ENCODE peak calls at places on chromosome 13, in eight cellular contexts. N, A, P, E, V, M, S and X are unnamed samples. For H3K4me1, the result is how much of the 10 kb centered on the place peaks cover.

GRCh38 chr13:75181906-75182305 is 300.1 kb downstream of the TBC1D4 start:
- DNase-seq in M (no peak), E (peak), V (no peak), S (no peak), N (no peak), P (no peak), A (peak), X (no peak)

GRCh38 chr13:50319603-50320296 is 304.5 kb downstream of the KCNRG start:
- DNase-seq in M (no peak), V (no peak), E (peak), S (peak), P (no peak), A (peak), N (no peak), X (no peak)

GRCh38 chr13:31767175-31767900 is 28.0 kb downstream of the RXFP2 start:
- DNase-seq in P (no peak), V (no peak), M (no peak), E (peak), N (no peak), S (no peak), A (peak), X (no peak)

GRCh38 chr13:77860621-77861020 is 58.0 kb downstream of the EDNRB start:
- DNase-seq in N (no peak), E (peak), A (peak), S (no peak), M (no peak), P (no peak), V (no peak), X (no peak)

GRCh38 chr13:26020536-26021290 is 31.1 kb downstream of the SHISA2 start:
- DNase-seq in S (no peak), M (no peak), P (no peak), N (no peak), E (no peak), V (no peak), A (no peak), X (no peak)

GRCh38 chr13:108276060-108276459 is 6.5 kb downstream of the TNFSF13B start:
- DNase-seq in E (no peak), S (peak), M (no peak), A (no peak), N (no peak), P (no peak), V (peak), X (no peak)

GRCh38 chr13:111262715-111263114 is 57.7 kb upstream of the TEX29 start:
- DNase-seq in S (no peak), E (no peak), N (no peak), A (no peak), V (no peak), P (no peak), M (peak), X (no peak)

GRCh38 chr13:33206425-33206824 is 79.1 kb downstream of the STARD13 start:
- DNase-seq in P (no peak), E (peak), M (no peak), V (no peak), N (no peak), S (no peak), A (peak), X (no peak)

GRCh38 chr13:63112799-63113395 is 1697.2 kb upstream of the PCDH20 start:
- DNase-seq in M (no peak), S (no peak), P (no peak), N (no peak), V (no peak), E (no peak), A (no peak), X (no peak)

GRCh38 chr13:50365300-50365682 is 350.0 kb downstream of the KCNRG start:
- DNase-seq in V (no peak), P (no peak), A (no peak), M (no peak), S (no peak), N (no peak), E (no peak), X (no peak)

GRCh38 chr13:23433171-23434153 is at the start of gene SACS:
- DNase-seq in P (no peak), A (peak), M (no peak), V (no peak), S (no peak), E (peak), N (peak), X (no peak)

GRCh38 chr13:106851251-106851650 is 283.3 kb upstream of the ARGLU1 start:
- DNase-seq in M (no peak), S (no peak), P (no peak), E (peak), V (no peak), N (no peak), A (peak), X (no peak)

GRCh38 chr13:60617863-60618733 is 221.1 kb downstream of the TDRD3 start:
- DNase-seq in P (no peak), V (peak), S (no peak), M (no peak), A (peak), N (no peak), E (peak), X (no peak)

GRCh38 chr13:111247552-111247951 is 72.9 kb upstream of the TEX29 start:
- DNase-seq in S (peak), A (no peak), P (no peak), M (no peak), V (no peak), E (no peak), N (peak), X (no peak)

GRCh38 chr13:23753523-23753922 is 135.7 kb downstream of the MIPEP start:
- DNase-seq in P (no peak), M (no peak), A (peak), N (no peak), S (no peak), V (no peak), E (peak), X (no peak)

GRCh38 chr13:32669030-32669646 is 82.9 kb downstream of the PDS5B start:
- DNase-seq in A (peak), P (no peak), E (peak), V (peak), S (no peak), N (no peak), M (no peak), X (no peak)

GRCh38 chr13:44263920-44264610 is 109.6 kb upstream of the SERP2 start:
- DNase-seq in P (no peak), M (no peak), N (no peak), S (no peak), E (peak), A (peak), V (no peak), X (no peak)

GRCh38 chr13:107847406-107847805 is 367.9 kb downstream of the LIG4 start:
- DNase-seq in P (no peak), S (no peak), M (no peak), E (peak), A (peak), N (no peak), V (no peak), X (no peak)

GRCh38 chr13:112965103-112965502 is 3.9 kb upstream of the MCF2L start:
- DNase-seq in E (no peak), V (no peak), A (no peak), S (no peak), P (no peak), N (no peak), M (no peak), X (peak)

GRCh38 chr13:110108348-110109139 is 198.4 kb downstream of the COL4A1 start:
- DNase-seq in S (peak), A (peak), E (peak), N (peak), M (peak), V (peak), P (no peak), X (no peak)

GRCh38 chr13:49457221-49457620 is 13.1 kb downstream of the SETDB2 start:
- DNase-seq in P (no peak), N (no peak), A (peak), E (peak), S (no peak), V (peak), M (no peak), X (no peak)

GRCh38 chr13:38902551-38902950 is 88.1 kb downstream of the STOML3 start:
- DNase-seq in P (no peak), A (no peak), V (no peak), N (no peak), E (no peak), M (no peak), S (no peak), X (no peak)

GRCh38 chr13:110047511-110047910 is 259.4 kb downstream of the COL4A1 start:
- DNase-seq in E (peak), P (no peak), V (peak), A (peak), N (peak), S (peak), M (peak), X (no peak)

GRCh38 chr13:103625194-103625593 is 559.0 kb upstream of the SLC10A2 start:
- DNase-seq in A (no peak), P (no peak), S (no peak), M (no peak), E (no peak), V (no peak), N (no peak), X (no peak)

GRCh38 chr13:37446503-37446902 is 152.1 kb downstream of the POSTN start:
- DNase-seq in M (no peak), A (peak), P (no peak), S (no peak), E (peak), V (no peak), N (no peak), X (no peak)

GRCh38 chr13:110912651-110913051 is 2.2 kb downstream of the ANKRD10 start:
- DNase-seq in P (no peak), V (peak), E (peak), N (no peak), M (no peak), A (peak), S (no peak), X (no peak)

GRCh38 chr13:35988648-35989081 is 142.5 kb downstream of the DCLK1 start:
- DNase-seq in N (no peak), M (no peak), S (no peak), E (no peak), P (no peak), A (no peak), V (peak), X (no peak)

GRCh38 chr13:40547545-40548322 is 118.7 kb downstream of the FOXO1 start:
- DNase-seq in V (no peak), E (no peak), S (no peak), M (no peak), N (no peak), A (no peak), P (no peak), X (no peak)

GRCh38 chr13:111937763-111938375 is 129.1 kb upstream of the SOX1 start:
- DNase-seq in V (no peak), M (peak), E (no peak), N (no peak), A (peak), P (no peak), S (no peak), X (no peak)

GRCh38 chr13:113087923-113088690 is 17.5 kb upstream of the F7 start:
- DNase-seq in V (no peak), P (no peak), S (no peak), N (no peak), E (no peak), M (no peak), A (no peak), X (no peak)

DNA sequence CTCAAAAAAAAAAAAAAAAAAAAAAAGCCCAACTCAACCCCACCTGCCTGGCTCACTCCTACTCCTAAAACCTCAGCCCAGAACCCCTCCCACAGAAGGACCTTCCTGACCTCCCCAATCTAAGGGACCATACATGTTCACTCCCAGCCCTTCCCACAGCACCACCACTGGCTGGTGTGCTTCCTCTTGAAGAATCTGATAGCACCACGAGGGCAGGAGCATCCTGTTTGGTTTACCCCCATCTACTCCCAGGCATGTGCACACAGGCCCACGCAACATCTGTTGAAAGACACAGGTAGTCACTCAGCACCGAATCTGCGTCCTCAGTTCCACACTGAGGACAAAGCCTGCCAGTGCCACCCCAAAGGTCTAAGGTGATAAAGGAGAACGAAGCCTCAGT is 8.2 kb downstream of the LATS2 start:
- DNase-seq in P (no peak), V (no peak), N (no peak), M (no peak), A (no peak), S (no peak), E (no peak), X (peak)
- H3K4me1 ChIP-seq in P (under half), V (under half), N (under half), M (under half), A (under half), S (under half), E (under half), X (under half)

DNA sequence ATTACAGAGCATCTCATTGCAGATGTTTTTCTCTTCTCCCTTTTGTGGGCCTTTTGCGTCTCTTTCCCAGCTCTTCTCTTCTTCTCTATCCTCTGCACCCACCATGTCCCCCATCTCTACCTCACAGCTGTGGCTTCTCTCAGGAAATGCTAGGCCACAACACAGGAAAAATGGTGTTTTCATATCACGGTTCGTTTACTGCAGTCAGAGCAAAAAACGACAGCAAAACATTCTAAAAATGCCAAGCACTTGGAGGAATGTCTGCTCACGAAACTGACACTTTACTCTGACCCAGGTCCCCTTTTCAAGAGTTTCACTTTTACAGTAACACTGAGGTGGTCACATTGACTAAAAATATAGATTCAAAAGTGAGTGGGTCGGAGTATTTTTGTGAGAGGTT is 152.2 kb downstream of the DCT start:
- DNase-seq in E (no peak), N (no peak), P (no peak), A (peak), M (no peak), V (no peak), S (no peak), X (no peak)
- H3K4me1 ChIP-seq in E (under half), N (under half), P (half or more), A (under half), M (under half), V (under half), S (under half), X (under half)

DNA sequence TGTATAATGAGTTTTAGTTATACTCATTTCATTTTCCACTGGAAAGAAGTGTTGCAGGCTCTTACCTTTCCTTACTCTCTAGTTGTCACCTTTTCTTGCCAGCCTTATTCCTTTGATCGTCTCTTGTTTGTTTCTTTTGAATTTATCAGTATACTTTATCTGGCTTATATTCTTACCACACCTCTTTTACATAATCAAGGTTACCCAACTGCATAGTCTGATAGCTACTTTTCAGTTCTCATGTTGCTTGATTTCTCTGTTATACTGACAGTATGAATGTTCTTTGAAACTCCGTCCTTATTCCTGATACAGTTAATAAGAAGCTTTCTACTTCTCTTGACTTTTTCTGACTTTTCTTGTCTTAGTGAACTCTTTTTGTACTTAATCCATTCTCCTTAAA is 4.5 kb downstream of the NDFIP2 start:
- DNase-seq in E (no peak), S (no peak), P (no peak), A (no peak), N (no peak), M (no peak), V (no peak), X (no peak)
- H3K4me1 ChIP-seq in E (under half), S (under half), P (under half), A (under half), N (under half), M (under half), V (under half), X (under half)

DNA sequence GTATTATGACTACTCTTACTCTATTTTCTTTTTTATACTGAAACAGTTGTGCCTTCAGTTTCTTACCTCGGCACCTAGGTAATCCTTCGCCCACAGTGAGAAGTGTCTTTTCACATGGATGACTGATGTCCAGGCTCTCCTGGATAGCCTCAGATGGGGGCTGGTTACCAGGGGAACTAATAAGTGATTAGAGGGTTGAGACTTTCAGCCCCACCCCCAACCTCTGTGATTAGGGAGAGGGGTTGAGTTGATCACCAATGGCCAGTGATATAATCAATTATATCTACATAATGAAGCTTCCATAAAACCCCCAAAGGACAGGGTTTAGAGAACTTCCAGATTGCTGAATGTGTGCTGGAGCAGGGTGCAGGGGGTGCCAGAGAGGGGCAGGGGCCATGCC is 43.0 kb upstream of the GPR183 start:
- DNase-seq in N (no peak), P (no peak), V (no peak), M (no peak), E (no peak), A (no peak), S (no peak), X (no peak)
- H3K4me1 ChIP-seq in N (under half), P (half or more), V (under half), M (under half), E (under half), A (under half), S (under half), X (under half)

DNA sequence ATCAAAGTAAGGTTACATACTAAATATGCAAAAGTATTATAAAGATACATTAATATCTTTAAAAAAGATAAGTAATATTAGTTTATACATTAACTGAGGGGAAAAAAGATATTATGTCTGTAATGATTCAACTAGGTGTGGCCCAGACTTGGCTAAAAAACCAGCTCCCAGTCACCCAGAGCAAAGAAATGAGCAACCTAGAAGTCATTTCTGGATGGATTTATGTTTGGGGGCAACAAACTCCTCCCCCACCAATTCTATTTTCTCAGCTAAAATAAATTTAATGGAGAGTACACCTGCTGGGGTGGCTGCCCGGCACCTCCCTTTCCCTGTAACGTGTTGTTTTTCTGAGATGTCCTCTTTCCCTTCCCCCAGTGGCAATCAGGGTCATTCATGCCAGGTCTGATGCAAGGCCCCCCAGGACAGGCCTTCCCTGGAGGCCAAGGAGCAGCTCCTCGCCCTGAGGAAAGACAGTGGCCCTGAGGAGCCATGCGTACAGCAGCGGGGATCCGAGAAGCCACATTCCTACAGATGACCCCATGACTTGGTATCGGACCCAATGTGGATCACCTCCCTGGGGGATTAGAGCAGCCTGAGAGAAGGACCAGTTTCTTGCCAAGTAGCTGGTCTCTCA is 78.6 kb upstream of the DOCK9 start:
- DNase-seq in N (no peak), A (no peak), E (no peak), M (no peak), S (no peak), V (no peak), P (no peak), X (no peak)
- H3K4me1 ChIP-seq in N (under half), A (under half), E (under half), M (under half), S (under half), V (under half), P (half or more), X (under half)

DNA sequence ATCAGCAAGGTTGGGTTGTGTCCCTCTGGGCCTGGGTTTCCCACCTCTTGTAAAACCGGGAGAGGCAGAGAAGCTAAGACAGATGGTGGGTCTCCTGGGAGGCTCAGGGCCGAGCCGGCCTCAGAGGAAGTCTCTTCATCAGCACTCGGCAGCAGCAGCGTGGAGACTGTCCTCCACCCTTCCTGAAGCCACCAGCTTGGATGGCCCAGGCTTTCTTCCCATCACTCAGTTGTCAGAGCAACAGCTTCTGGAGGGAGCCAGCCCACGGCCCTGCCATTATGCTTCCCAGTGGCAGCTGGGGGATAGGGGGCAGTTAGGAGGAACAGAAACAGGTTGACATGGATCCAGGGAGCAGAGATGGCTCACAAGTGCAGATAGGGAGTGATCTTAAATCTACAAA is 191.0 kb downstream of the KATNAL1 start:
- DNase-seq in P (no peak), A (no peak), N (no peak), E (no peak), V (no peak), M (no peak), S (no peak), X (no peak)
- H3K4me1 ChIP-seq in P (under half), A (under half), N (under half), E (under half), V (under half), M (under half), S (under half), X (under half)